ENCODE peak calls at places on chromosome 20, in five cellular contexts. A is CD8-positive, alpha-beta memory T cell; J is kidney epithelial cell; H is epithelial cell of esophagus; B is SK-N-SH. P is an unnamed sample.
A peak's percentile ranks its signal among the peaks of the same experiment; 100 is the strongest.

GRCh38 chr20:57108742-57109141 is 157.7 kb downstream of the BMP7 start:
- DNase-seq in A (no peak), J (no peak), H (no peak), B (no peak), P (peak; percentile 74)

GRCh38 chr20:35503841-35504460 is 25.5 kb downstream of the C20orf173 start:
- DNase-seq in H (no peak), A (no peak), J (no peak), B (no peak), P (no peak)

GRCh38 chr20:57651977-57652864 is 32.0 kb upstream of the ZBP1 start:
- DNase-seq in A (peak; percentile 46), B (peak; percentile 22), J (no peak), H (no peak), P (peak; percentile 48)

GRCh38 chr20:21102252-21102609 is 3.9 kb downstream of the LINC00237 start:
- DNase-seq in J (no peak), H (no peak), B (peak; percentile 57), A (no peak), P (peak; percentile 75)

GRCh38 chr20:2834401-2834800 is 6.1 kb downstream of the PCED1A start:
- DNase-seq in H (no peak), B (no peak), J (no peak), A (no peak), P (no peak)

GRCh38 chr20:45780159-45780558 is 11.5 kb downstream of the WFDC3 start:
- DNase-seq in A (no peak), J (no peak), B (no peak), H (no peak), P (no peak)

GRCh38 chr20:19223640-19224039 is 11.2 kb downstream of the SLC24A3 start:
- DNase-seq in A (no peak), H (no peak), B (no peak), J (no peak), P (no peak)

GRCh38 chr20:14451458-14451857 is 114.0 kb upstream of the FLRT3 start:
- DNase-seq in A (no peak), H (no peak), J (no peak), B (no peak), P (no peak)

GRCh38 chr20:38790210-38791053 is 15.1 kb upstream of the PPP1R16B start:
- DNase-seq in A (peak; percentile 69), H (peak; percentile 91), B (peak; percentile 51), J (no peak), P (peak; percentile 69)

GRCh38 chr20:32523613-32524218 is 61.4 kb downstream of the NOL4L start:
- DNase-seq in J (no peak), H (no peak), B (peak; percentile 19), A (peak; percentile 17), P (no peak)

GRCh38 chr20:9300080-9300479 is 214.3 kb upstream of the LAMP5 start:
- DNase-seq in B (no peak), J (no peak), H (no peak), A (no peak), P (no peak)

GRCh38 chr20:77231-77630 is 10.2 kb upstream of the DEFB125 start:
- DNase-seq in J (no peak), B (no peak), A (no peak), H (peak; percentile 74), P (no peak)

GRCh38 chr20:11796041-11796440 is 121.7 kb upstream of the BTBD3 start:
- DNase-seq in J (peak; percentile 25), H (no peak), B (no peak), A (no peak), P (no peak)

GRCh38 chr20:49914310-49915117 is 815 bp downstream of the SPATA2 start:
- DNase-seq in J (no peak), A (peak; percentile 68), B (no peak), H (peak; percentile 57), P (peak; percentile 70)

GRCh38 chr20:63782051-63782471 is 42.5 kb downstream of the SLC2A4RG start:
- DNase-seq in H (no peak), A (peak; percentile 88), B (no peak), J (no peak), P (peak; percentile 63)

GRCh38 chr20:63736893-63737689 is 627 bp downstream of the LIME1 start:
- DNase-seq in A (peak; percentile 84), H (peak; percentile 28), B (peak; percentile 31), J (no peak), P (peak; percentile 73)

GRCh38 chr20:48879609-48880008 is 41.9 kb upstream of the ARFGEF2 start:
- DNase-seq in B (no peak), A (no peak), J (no peak), H (peak; percentile 7), P (no peak)

GRCh38 chr20:1817577-1818211 is 77.5 kb upstream of the SIRPA start:
- DNase-seq in J (no peak), A (no peak), H (no peak), B (no peak), P (peak; percentile 22)

GRCh38 chr20:22106308-22106938 is 401.0 kb downstream of the PAX1 start:
- DNase-seq in H (peak; percentile 26), J (no peak), A (no peak), B (peak; percentile 11), P (peak; percentile 10)

DNA sequence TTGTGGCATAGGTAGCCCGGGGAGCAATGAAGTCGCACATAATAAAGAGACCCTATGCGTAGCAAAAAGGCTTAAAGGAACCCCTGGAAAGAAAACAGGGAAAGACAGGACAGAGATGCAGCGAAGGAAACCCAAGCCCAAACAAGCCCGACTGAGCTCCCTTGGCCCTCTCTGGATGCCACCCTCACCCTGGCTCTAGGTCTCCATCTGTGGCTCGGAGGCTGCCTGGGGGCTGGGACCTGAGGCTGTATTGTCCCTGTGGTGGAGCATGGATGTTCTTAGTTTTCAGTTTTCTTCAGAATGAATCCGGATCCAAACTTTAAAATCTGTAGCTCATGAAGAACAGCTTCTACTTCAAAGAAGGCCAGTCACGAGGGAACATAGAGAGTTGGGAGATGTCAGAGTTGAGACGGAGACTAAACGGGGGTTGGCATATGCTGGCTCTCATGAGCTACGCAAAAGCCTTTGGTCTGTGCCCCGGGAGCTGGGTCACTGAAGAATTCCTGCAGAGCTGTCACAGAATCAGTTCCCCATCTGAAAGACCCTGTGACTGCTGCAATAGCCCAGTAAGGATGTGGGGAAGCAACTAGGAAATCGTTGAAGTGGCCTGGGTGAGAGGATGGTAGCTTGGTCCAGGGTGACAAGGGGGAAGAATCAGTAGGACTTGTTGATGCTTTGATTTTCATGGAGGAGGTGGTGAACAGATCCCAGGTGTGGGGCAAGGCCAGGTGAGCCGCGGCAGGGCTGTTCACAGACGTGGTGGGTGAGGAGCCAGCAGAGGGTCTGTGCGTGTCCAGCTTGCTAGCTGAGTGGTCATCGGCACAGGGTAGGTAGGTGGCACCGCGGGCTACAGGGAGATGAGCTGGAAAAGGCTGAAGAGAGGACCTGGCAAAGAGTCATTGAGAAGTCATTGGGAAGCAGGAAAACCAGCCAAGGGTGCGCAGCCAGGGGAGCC is 35.2 kb downstream of the SYNDIG1 start:
- DNase-seq in H (no peak), J (no peak), B (no peak), A (no peak), P (no peak)
- H3K4me3 ChIP-seq in H (no peak overlapping the region), J (no peak overlapping the region), B (no peak overlapping the region), A (no peak overlapping the region), P (no peak overlapping the region)

GRCh38 chr20:47356220-47356525 is 326 bp downstream of the ZMYND8 start:
- DNase-seq in B (no peak), J (no peak), A (no peak), H (no peak), P (no peak)
- H3K4me3 ChIP-seq in B (peak overlapping the region; percentile 42), J (peak overlapping the region; percentile 32), A (peak overlapping the region; percentile 68), H (peak overlapping the region; percentile 47), P (no peak overlapping the region)

GRCh38 chr20:37346526-37347346 is 796 bp downstream of the SRC start:
- DNase-seq in A (no peak), B (peak; percentile 83), H (no peak), J (no peak), P (peak; percentile 91)

GRCh38 chr20:37343994-37344355 is 2.0 kb upstream of the SRC start:
- DNase-seq in H (no peak), B (no peak), J (no peak), A (no peak), P (no peak)

GRCh38 chr20:37346232-37346525 is 239 bp downstream of the SRC start:
- DNase-seq in J (no peak), A (no peak), H (no peak), B (peak; percentile 84), P (no peak)

GRCh38 chr20:37344506-37345338 is 1.2 kb upstream of the SRC start:
- DNase-seq in J (peak; percentile 48), A (no peak), B (peak; percentile 8), H (peak; percentile 82), P (peak; percentile 55)

DNA sequence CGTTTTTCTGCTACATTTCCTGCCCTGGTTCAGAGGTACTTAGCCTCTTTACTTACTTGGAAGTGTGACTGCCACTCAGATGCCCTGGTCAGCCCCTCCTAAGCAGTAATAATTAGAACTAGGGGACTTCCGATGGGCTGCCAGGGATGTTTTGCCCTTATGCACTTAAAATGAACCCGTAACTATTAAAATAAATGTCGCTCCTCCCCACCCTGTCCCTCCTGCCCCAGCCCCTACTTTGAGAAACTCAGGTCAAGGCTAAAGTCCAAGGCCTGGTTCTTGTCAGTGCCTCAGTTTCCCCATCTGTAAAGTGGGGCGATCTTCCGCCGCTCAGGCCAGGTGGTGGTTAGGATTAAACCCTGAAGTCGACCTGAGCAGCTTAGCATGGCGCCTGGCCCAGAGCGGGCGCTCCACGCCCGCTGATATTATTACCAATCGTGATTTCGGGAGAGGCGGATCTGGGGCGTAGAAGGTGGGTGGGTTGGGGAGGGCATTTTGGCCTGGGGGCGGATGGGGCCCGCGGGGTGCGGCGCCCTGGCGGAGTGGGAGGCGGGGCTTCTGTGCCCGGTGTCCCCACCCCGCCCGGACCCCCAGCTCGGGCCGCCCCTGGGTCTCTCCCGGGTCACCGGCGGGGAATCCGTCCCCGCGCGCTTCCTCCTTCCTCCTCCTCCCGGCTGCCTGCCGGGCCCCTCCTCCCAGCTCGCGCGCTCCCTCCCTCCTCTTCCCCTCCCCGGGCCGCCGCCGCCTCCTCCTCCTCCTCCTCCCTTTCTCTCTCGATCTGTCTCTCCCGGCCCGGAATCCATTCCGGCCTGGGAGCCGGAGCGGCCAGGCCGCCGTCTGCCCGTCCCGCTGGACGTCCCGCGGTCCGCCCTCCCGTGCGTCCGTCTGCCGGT is at the start of gene SRC:
- DNase-seq in H (peak; percentile 75), A (no peak), B (peak; percentile 90), J (no peak), P (peak; percentile 94)
- H3K4me3 ChIP-seq in H (peak within 1 kb of the TSS; percentile 54), A (peak within 1 kb of the TSS; percentile 55), B (peak within 1 kb of the TSS; percentile 62), J (peak within 1 kb of the TSS; percentile 57), P (peak within 1 kb of the TSS; percentile 53)

GRCh38 chr20:62641749-62642665 is at the start of gene SLCO4A1:
- DNase-seq in J (no peak), B (peak; percentile 98), H (peak; percentile 45), A (peak; percentile 85), P (peak; percentile 98)

GRCh38 chr20:62644044-62644795 is 1.9 kb downstream of the SLCO4A1 start:
- DNase-seq in J (no peak), H (peak; percentile 18), B (no peak), A (no peak), P (no peak)

GRCh38 chr20:62644802-62645496 is 2.6 kb downstream of the SLCO4A1 start:
- DNase-seq in H (peak; percentile 32), J (no peak), A (no peak), B (no peak), P (no peak)

GRCh38 chr20:62642666-62643520 is 590 bp downstream of the SLCO4A1 start:
- DNase-seq in H (peak; percentile 32), J (no peak), B (peak; percentile 64), A (peak; percentile 70), P (peak; percentile 90)

DNA sequence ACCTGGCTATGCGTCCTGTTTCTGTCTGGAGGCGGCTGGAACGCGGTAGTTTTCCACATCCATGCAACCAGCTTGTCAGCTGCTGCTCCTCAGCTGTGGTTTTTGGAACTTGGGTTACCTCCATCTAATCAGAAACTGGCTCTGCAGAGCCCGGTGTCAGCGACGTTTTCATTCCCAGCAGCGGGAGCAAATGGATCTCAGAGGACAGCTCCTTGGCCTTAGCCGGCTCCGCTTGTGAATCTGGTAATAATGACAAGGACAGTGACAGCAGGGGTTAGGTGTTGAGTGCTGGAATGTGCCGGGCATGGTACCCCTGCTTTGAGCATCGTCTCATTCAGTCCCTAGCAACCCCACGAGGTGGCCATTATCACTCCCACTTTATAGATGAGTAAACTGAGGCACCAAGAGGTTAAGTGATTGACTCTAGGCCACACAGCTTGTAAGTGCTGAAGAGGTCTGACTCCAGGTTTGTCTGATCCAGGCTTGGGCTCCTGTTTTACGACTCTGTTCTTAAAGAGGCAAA is 1.3 kb downstream of the SLCO4A1 start:
- DNase-seq in J (no peak), H (no peak), A (no peak), B (no peak), P (no peak)
- H3K4me3 ChIP-seq in J (peak overlapping the region; percentile 77), H (peak overlapping the region; percentile 43), A (peak overlapping the region; percentile 39), B (peak overlapping the region; percentile 56), P (peak overlapping the region; percentile 69)